ENCODE peak calls at places on chromosomes 2 and 18, in five cellular contexts. R is GM12878, B is IMR-90, U is SK-N-SH, L is K562. P is an unnamed sample.

GRCh38 chr2:235654115-235654514 is 160.3 kb downstream of the AGAP1 start:
- DNase-seq in B (peak), U (no peak), L (no peak), R (no peak), P (no peak)

GRCh38 chr2:144198116-144198515 is 321.8 kb downstream of the ZEB2 start:
- DNase-seq in B (peak), R (no peak), U (no peak), L (no peak), P (peak)

GRCh38 chr2:241816431-241817121 is 7.6 kb downstream of the NEU4 start:
- DNase-seq in R (no peak), L (no peak), B (no peak), U (peak), P (no peak)

GRCh38 chr2:63604666-63605065 is 15.9 kb downstream of the MDH1 start:
- DNase-seq in U (no peak), L (no peak), R (no peak), B (no peak), P (no peak)

GRCh38 chr18:11498821-11499220 is 110.6 kb upstream of the SLC35G4 start:
- DNase-seq in R (no peak), B (no peak), L (no peak), U (no peak), P (no peak)

GRCh38 chr2:224885836-224886547 is 156.3 kb downstream of the DOCK10 start:
- DNase-seq in L (no peak), B (peak), R (peak), U (no peak), P (peak)

GRCh38 chr2:237693281-237694039 is 66.1 kb downstream of the LRRFIP1 start:
- DNase-seq in B (peak), U (no peak), R (no peak), L (no peak), P (peak)

GRCh38 chr2:148238561-148238960 is 217.7 kb downstream of the MBD5 start:
- DNase-seq in L (no peak), U (no peak), B (no peak), R (no peak), P (no peak)

GRCh38 chr2:165401285-165401852 is 68.1 kb upstream of the CSRNP3 start:
- DNase-seq in R (peak), U (peak), B (peak), L (peak), P (peak)

GRCh38 chr2:239025081-239025801 is 177.4 kb downstream of the TWIST2 start:
- DNase-seq in B (peak), L (no peak), R (no peak), U (peak), P (no peak)

GRCh38 chr2:168357799-168358504 is 98.1 kb upstream of the CERS6 start:
- DNase-seq in R (no peak), B (no peak), U (no peak), L (no peak), P (no peak)

GRCh38 chr2:1286929-1287328 is 126.3 kb upstream of the TPO start:
- DNase-seq in R (no peak), U (no peak), L (no peak), B (no peak), P (no peak)

GRCh38 chr2:221958224-221958623 is 340.6 kb downstream of the PAX3 start:
- DNase-seq in R (no peak), B (no peak), L (no peak), U (no peak), P (peak)

GRCh38 chr2:151672277-151672676 is 62.0 kb downstream of the NEB start:
- DNase-seq in U (no peak), R (no peak), L (no peak), B (no peak), P (no peak)

GRCh38 chr2:26327291-26328272 is 18.4 kb upstream of the SELENOI start:
- DNase-seq in U (no peak), L (no peak), B (peak), R (no peak), P (no peak)
- TF ChIP-seq RCOR1 in U (no peak), L (no peak), B (no peak), R (no peak), P (no peak)

GRCh38 chr2:120736202-120736954 is 710 bp downstream of the GLI2 start:
- DNase-seq in R (no peak), L (no peak), B (no peak), U (peak), P (peak)

GRCh38 chr2:120735750-120736170 is at the start of gene GLI2:
- DNase-seq in L (peak), U (peak), B (peak), R (no peak), P (peak)

GRCh38 chr2:120733238-120733942 is 2.3 kb upstream of the GLI2 start:
- DNase-seq in U (no peak), R (no peak), L (no peak), B (peak), P (no peak)

GRCh38 chr2:120736955-120737801 is 1.5 kb downstream of the GLI2 start:
- DNase-seq in L (no peak), U (peak), B (peak), R (no peak), P (peak)

GRCh38 chr2:120734930-120735611 is 597 bp upstream of the GLI2 start:
- DNase-seq in R (no peak), L (no peak), B (peak), U (peak), P (no peak)
- TF ChIP-seq RCOR1 in R (no peak), L (no peak), B (no peak), U (no peak), P (no peak)

DNA sequence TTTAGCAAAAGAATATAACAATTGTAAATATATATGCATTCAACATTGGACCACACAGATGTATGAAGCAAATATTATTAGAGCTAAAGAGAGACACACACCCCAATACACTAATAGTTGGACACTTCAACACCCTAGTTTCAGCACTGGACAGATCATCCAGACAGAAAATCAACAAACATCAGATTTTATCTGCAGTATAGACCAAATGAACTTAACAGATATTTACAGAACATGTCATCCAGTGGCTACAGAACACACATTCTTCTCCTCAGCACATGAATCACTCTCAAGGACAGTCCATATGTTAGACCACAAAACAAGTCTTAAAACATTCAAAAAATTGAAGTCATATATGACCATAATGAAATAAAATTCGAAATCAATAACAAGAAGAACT is 22.1 kb upstream of the EVA1A start:
- DNase-seq in U (no peak), B (peak), R (no peak), L (no peak), P (no peak)
- TF ChIP-seq RCOR1 in U (no peak), B (no peak), R (no peak), L (no peak), P (no peak)

GRCh38 chr2:191910518-191910917 is 63.6 kb upstream of the CAVIN2 start:
- DNase-seq in U (no peak), B (peak), R (no peak), L (no peak), P (no peak)
- TF ChIP-seq RCOR1 in U (no peak), B (no peak), R (no peak), L (no peak), P (no peak)

DNA sequence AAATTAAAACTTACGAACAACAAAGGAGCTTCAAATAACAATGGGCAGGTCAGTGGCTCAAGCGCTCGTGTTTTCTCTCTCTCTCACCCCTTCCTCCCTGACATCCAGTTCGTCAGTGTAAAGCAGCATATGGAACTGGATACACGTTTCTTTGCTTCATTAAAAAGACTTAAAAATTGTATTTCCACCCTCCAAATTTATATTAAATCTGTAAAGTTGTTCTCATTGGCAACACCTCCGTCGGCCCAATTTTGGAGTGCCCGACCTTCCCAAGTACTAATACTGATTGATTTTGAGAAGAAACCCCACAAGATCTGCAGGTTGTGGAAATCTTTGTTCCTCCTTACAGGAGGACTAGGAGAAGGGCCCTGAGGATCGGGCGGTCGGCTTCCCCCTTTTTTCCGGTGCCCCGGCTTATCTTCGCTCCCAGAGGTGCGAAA is 2.2 kb downstream of the TBR1 start:
- DNase-seq in U (no peak), B (no peak), L (no peak), R (no peak), P (no peak)
- TF ChIP-seq RCOR1 in U (no peak), B (no peak), L (no peak), R (no peak), P (no peak)

GRCh38 chr2:57877811-57878572 is 168.6 kb upstream of the VRK2 start:
- DNase-seq in U (no peak), B (no peak), L (no peak), R (no peak), P (no peak)

GRCh38 chr2:57880967-57881366 is 165.6 kb upstream of the VRK2 start:
- DNase-seq in R (no peak), L (no peak), U (no peak), B (no peak), P (no peak)

GRCh38 chr2:57881998-57882884 is 164.4 kb upstream of the VRK2 start:
- DNase-seq in B (peak), L (no peak), U (no peak), R (no peak), P (peak)

GRCh38 chr2:57878573-57878910 is 168.1 kb upstream of the VRK2 start:
- DNase-seq in U (no peak), R (no peak), B (no peak), L (no peak), P (no peak)

GRCh38 chr2:57880446-57880845 is 166.2 kb upstream of the VRK2 start:
- DNase-seq in R (no peak), U (no peak), L (no peak), B (no peak), P (no peak)
- TF ChIP-seq RCOR1 in R (no peak), U (no peak), L (no peak), B (no peak), P (no peak)

GRCh38 chr2:19929226-19929625 is 27.4 kb upstream of the TTC32 start:
- DNase-seq in B (no peak), L (no peak), U (no peak), R (no peak), P (no peak)
- TF ChIP-seq RCOR1 in B (no peak), L (no peak), U (no peak), R (no peak), P (no peak)

DNA sequence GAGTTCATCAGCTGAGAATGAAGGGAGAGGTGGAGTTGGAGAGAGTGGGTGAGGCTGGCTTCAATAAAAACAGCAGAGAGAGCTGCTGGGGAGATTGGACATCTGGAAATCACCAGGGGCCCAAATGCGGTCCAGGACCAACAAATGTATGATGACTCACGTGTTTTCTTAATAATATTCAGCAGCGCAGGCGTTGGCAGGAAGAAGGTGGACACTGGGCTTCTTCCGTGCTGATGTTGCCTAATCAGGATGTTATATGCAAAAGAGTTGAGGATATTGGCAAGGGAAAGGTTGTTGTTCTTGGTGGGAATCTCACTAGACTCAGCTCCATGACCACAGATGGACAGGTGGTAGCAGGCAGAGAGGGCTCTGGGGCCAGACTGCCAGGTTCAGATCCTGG is 12.8 kb upstream of the PLA2R1 start:
- DNase-seq in U (no peak), B (peak), L (no peak), R (no peak), P (no peak)
- TF ChIP-seq RCOR1 in U (no peak), B (no peak), L (no peak), R (no peak), P (no peak)

DNA sequence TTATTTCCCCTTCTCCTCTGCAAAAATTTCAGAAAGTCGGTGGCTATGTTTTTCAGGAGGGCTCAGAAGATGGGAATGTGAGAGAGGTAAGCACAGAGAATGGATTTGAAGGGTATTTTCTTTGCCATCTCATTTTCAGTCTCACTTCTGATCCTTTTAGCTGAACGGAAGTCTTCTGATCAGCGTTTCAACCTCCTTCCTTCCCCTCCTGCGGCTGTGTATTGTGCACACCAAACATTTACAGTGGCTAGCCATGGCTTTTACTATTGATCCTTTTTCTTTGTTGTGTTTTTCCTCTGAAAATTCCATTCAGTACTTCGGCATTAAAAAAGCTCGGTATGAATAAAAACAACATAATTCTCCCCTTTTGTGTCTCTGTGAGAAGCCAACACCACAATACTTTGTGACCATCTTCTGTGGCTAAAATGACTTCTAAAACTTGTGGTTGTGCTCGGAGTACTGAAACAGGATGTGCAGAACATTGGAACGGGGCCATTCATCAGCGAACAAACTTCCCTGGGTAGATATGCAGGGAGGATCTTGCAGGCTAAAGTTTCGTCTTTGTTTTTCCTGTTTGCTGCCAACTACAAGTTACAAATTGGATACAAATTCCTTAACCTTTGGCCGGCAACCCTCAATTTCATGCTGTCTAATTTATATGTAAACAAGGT is 260.8 kb upstream of the FAM98A start:
- DNase-seq in L (no peak), B (no peak), U (no peak), R (no peak), P (no peak)
- TF ChIP-seq RCOR1 in L (no peak), B (no peak), U (no peak), R (no peak), P (no peak)

GRCh38 chr18:8536226-8536625 is 73.0 kb upstream of the RAB12 start:
- DNase-seq in U (peak), B (no peak), R (no peak), L (no peak), P (no peak)
- TF ChIP-seq RCOR1 in U (no peak), B (no peak), R (no peak), L (no peak), P (no peak)

P was measured in A549.